ENCODE peak calls at places on chromosomes 12 and 14, in seven cellular contexts. O, B, K, R, A, H and X are unnamed samples.

GRCh38 chr14:92670177-92670576 is 78.2 kb downstream of the LGMN start:
- DNase-seq in O (peak; percentile 97), B (no peak), K (peak; percentile 93), R (no peak), A (no peak), H (no peak), X (peak; percentile 94)

GRCh38 chr12:104698871-104699270 is 242.1 kb downstream of the CHST11 start:
- DNase-seq in O (peak; percentile 60), B (no peak), K (peak; percentile 75), R (no peak), A (no peak), H (no peak), X (no peak)

GRCh38 chr12:14417717-14418116 is 52.2 kb downstream of the ATF7IP start:
- DNase-seq in O (peak; percentile 86), B (peak; percentile 64), K (peak; percentile 92), R (peak; percentile 67), A (peak; percentile 43), H (peak; percentile 12), X (peak; percentile 87)

GRCh38 chr12:104877107-104877705 is 80.9 kb downstream of the SLC41A2 start:
- DNase-seq in O (peak; percentile 49), B (peak; percentile 15), K (peak; percentile 75), R (no peak), A (peak; percentile 2), H (peak; percentile 20), X (peak; percentile 35)

GRCh38 chr12:68405292-68405900 is 73.2 kb upstream of the MDM1 start:
- DNase-seq in O (peak; percentile 71), B (no peak), K (peak; percentile 33), R (no peak), A (no peak), H (no peak), X (peak; percentile 58)

GRCh38 chr12:84842406-84843013 is 70.1 kb downstream of the SLC6A15 start:
- DNase-seq in O (peak; percentile 62), B (no peak), K (peak; percentile 66), R (no peak), A (no peak), H (peak; percentile 25), X (peak; percentile 48)

GRCh38 chr12:6950401-6950801 is 755 bp upstream of the PTPN6 start:
- DNase-seq in O (no peak), B (no peak), K (no peak), R (no peak), A (no peak), H (no peak), X (no peak)

GRCh38 chr12:116708826-116709756 is 28.8 kb downstream of the SPRING1 start:
- DNase-seq in O (peak; percentile 65), B (peak; percentile 51), K (peak; percentile 73), R (no peak), A (peak; percentile 74), H (peak; percentile 57), X (peak; percentile 63)

GRCh38 chr14:106141242-106142220 is 615.1 kb downstream of the TMEM121 start:
- DNase-seq in O (no peak), B (no peak), K (no peak), R (peak; percentile 46), A (no peak), H (no peak), X (no peak)